ENCODE peak calls at places on chromosome 17, in six cellular contexts. L is astrocyte; T is psoas muscle; N is A549; U is prostate gland; M is CD4-positive, alpha-beta memory T cell. H is an unnamed sample. For H3K4me1, the result is how much of the 10 kb centered on the place peaks cover.

GRCh38 chr17:45186955-45187354 is 25.3 kb downstream of the HEXIM2 start:
- DNase-seq in L (no peak), T (no peak), N (no peak), U (no peak), M (no peak), H (no peak)

GRCh38 chr17:35345926-35346771 is 27.3 kb downstream of the SLFN11 start:
- DNase-seq in L (peak), T (peak), N (no peak), U (peak), M (peak), H (peak)

GRCh38 chr17:48457080-48457836 is 27.2 kb upstream of the SKAP1 start:
- DNase-seq in L (peak), T (peak), N (peak), U (peak), M (peak), H (peak)

GRCh38 chr17:60535382-60536279 is 9.6 kb upstream of the APPBP2 start:
- DNase-seq in L (peak), T (no peak), N (no peak), U (no peak), M (no peak), H (no peak)

GRCh38 chr17:74403512-74404137 is 28.3 kb upstream of the GPRC5C start:
- DNase-seq in L (no peak), T (no peak), N (no peak), U (no peak), M (no peak), H (no peak)

GRCh38 chr17:49388290-49388640 is 26.2 kb upstream of the ZNF652 start:
- DNase-seq in L (no peak), T (no peak), N (no peak), U (no peak), M (peak), H (no peak)

GRCh38 chr17:7634384-7634783 is 4.4 kb downstream of the SHBG start:
- DNase-seq in L (no peak), T (no peak), N (peak), U (no peak), M (no peak), H (no peak)

GRCh38 chr17:63191610-63192009 is 225.6 kb downstream of the TANC2 start:
- DNase-seq in L (no peak), T (peak), N (no peak), U (no peak), M (no peak), H (no peak)

GRCh38 chr17:73984981-73985380 is 218.5 kb upstream of the RPL38 start:
- DNase-seq in L (no peak), T (no peak), N (no peak), U (no peak), M (no peak), H (no peak)

GRCh38 chr17:3990391-3991127 is 26.3 kb upstream of the ATP2A3 start:
- DNase-seq in L (peak), T (no peak), N (no peak), U (no peak), M (no peak), H (no peak)

GRCh38 chr17:77287432-77288068 is 146.8 kb downstream of the SEC14L1 start:
- DNase-seq in L (peak), T (peak), N (peak), U (peak), M (no peak), H (no peak)

GRCh38 chr17:1029196-1029911 is 32.4 kb downstream of the TIMM22 start:
- DNase-seq in L (peak), T (peak), N (no peak), U (no peak), M (no peak), H (no peak)

GRCh38 chr17:44587339-44587738 is 30.1 kb downstream of the FZD2 start:
- DNase-seq in L (peak), T (peak), N (peak), U (no peak), M (no peak), H (no peak)

GRCh38 chr17:15966879-15967248 is 21.9 kb downstream of the ADORA2B start:
- DNase-seq in L (no peak), T (no peak), N (no peak), U (no peak), M (no peak), H (no peak)

GRCh38 chr17:14310584-14310983 is 9.7 kb downstream of the HS3ST3B1 start:
- DNase-seq in L (no peak), T (no peak), N (no peak), U (no peak), M (no peak), H (no peak)

GRCh38 chr17:76537578-76538280 is at the start of gene CYGB:
- DNase-seq in L (no peak), T (peak), N (no peak), U (no peak), M (no peak), H (peak)

GRCh38 chr17:57534863-57535651 is 210.0 kb downstream of the CCDC182 start:
- DNase-seq in L (no peak), T (no peak), N (no peak), U (peak), M (no peak), H (no peak)

GRCh38 chr17:43714338-43715149 is 44.0 kb downstream of the SOST start:
- DNase-seq in L (peak), T (no peak), N (no peak), U (no peak), M (no peak), H (no peak)

GRCh38 chr17:77494664-77495435 is 354.1 kb downstream of the SEC14L1 start:
- DNase-seq in L (peak), T (peak), N (peak), U (peak), M (peak), H (peak)

GRCh38 chr17:53135969-53136368 is 686.8 kb upstream of the KIF2B start:
- DNase-seq in L (no peak), T (no peak), N (no peak), U (no peak), M (no peak), H (no peak)

GRCh38 chr17:57726213-57726612 is 18.9 kb downstream of the CCDC182 start:
- DNase-seq in L (no peak), T (no peak), N (no peak), U (no peak), M (no peak), H (no peak)

GRCh38 chr17:61132524-61133025 is 267.1 kb upstream of the TBX2 start:
- DNase-seq in L (no peak), T (no peak), N (no peak), U (no peak), M (no peak), H (no peak)

GRCh38 chr17:71168083-71168741 is 952.6 kb upstream of the SOX9 start:
- DNase-seq in L (no peak), T (no peak), N (no peak), U (no peak), M (no peak), H (no peak)

GRCh38 chr17:36884495-36885160 is 52.6 kb upstream of the LHX1 start:
- DNase-seq in L (no peak), T (no peak), N (no peak), U (no peak), M (no peak), H (no peak)

GRCh38 chr17:51046527-51047384 is 73.9 kb downstream of the SPAG9 start:
- DNase-seq in L (peak), T (peak), N (no peak), U (peak), M (no peak), H (no peak)

GRCh38 chr17:6643460-6644125 is 2.7 kb downstream of the TXNDC17 start:
- DNase-seq in L (peak), T (no peak), N (no peak), U (no peak), M (no peak), H (no peak)

GRCh38 chr17:45110676-45111611 is 21.4 kb downstream of the PLCD3 start:
- DNase-seq in L (peak), T (peak), N (no peak), U (no peak), M (no peak), H (no peak)

GRCh38 chr17:58195518-58196123 is 3.1 kb downstream of the EPX start:
- DNase-seq in L (no peak), T (no peak), N (no peak), U (no peak), M (no peak), H (no peak)

GRCh38 chr17:68759343-68760140 is 158.4 kb upstream of the FAM20A start:
- DNase-seq in L (peak), T (peak), N (peak), U (peak), M (no peak), H (peak)

GRCh38 chr17:19867094-19867653 is 562 bp downstream of the ULK2 start:
- DNase-seq in L (peak), T (peak), N (peak), U (peak), M (peak), H (peak)

GRCh38 chr17:66371561-66371960 is 69.1 kb downstream of the PRKCA start:
- DNase-seq in L (no peak), T (no peak), N (no peak), U (no peak), M (no peak), H (no peak)

GRCh38 chr17:2794116-2794803 is 2.0 kb upstream of the RAP1GAP2 start:
- DNase-seq in L (no peak), T (no peak), N (no peak), U (no peak), M (no peak), H (no peak)

GRCh38 chr17:385836-386144 is 33.2 kb upstream of the RPH3AL start:
- DNase-seq in L (no peak), T (no peak), N (no peak), U (no peak), M (no peak), H (no peak)

GRCh38 chr17:51805765-51806164 is 352.7 kb downstream of the CA10 start:
- DNase-seq in L (no peak), T (no peak), N (no peak), U (no peak), M (no peak), H (no peak)

GRCh38 chr17:29587591-29587990 is 1.9 kb downstream of the GIT1 start:
- DNase-seq in L (no peak), T (no peak), N (no peak), U (no peak), M (no peak), H (no peak)

GRCh38 chr17:29590261-29590978 is 972 bp upstream of the GIT1 start:
- DNase-seq in L (peak), T (peak), N (peak), U (no peak), M (no peak), H (no peak)

GRCh38 chr17:29588017-29588557 is 1.4 kb downstream of the GIT1 start:
- DNase-seq in L (no peak), T (no peak), N (no peak), U (no peak), M (no peak), H (no peak)

GRCh38 chr17:29589524-29590260 is at the start of gene GIT1:
- DNase-seq in L (peak), T (peak), N (peak), U (peak), M (peak), H (peak)

DNA sequence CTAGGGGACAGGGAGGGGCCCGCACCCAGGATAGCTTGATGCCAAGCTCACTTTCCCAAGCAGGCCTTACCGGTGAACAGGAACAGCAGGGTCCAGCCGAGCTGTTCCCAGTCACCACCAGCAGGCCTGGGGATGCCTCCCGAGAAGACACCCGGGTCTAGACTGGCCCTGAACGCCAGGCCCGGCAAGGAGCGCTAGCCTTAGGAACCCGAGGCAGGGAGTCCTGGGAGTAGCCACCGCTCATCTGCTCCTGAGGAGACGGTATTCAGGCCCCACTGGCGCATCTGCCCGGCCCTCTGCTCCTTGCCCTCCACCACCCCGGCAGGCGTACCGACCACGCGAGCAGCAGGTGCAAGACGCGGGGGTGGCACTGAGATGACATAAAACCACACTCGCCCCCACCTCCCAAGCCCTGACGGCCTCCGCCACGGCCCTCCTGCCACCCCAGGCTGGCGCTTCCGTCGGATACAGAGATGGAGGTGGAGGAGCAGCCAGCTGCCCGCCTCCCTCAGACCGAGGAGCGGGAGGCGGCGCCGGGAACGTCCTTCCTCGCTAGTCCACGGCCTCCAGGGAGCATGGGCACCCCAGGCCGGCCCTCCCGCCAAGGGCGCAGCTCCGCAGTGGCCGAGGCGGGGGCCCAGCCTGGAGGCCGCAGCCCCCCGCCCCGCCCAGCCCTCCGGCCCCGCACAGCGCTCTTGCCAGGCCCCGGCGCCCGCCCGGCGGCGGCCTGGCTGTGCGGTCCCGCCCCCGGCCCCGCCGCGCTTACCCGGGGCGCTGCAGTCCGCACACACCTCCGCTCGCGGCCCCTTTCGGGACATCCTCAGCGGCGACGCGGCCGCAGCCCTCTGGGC is 662 bp downstream of the GIT1 start:
- DNase-seq in L (peak), T (peak), N (peak), U (no peak), M (no peak), H (peak)
- H3K4me1 ChIP-seq in L (half or more), T (half or more), N (half or more), U (under half), M (half or more), H (half or more)

GRCh38 chr17:38443356-38444026 is 15.2 kb downstream of the ARHGAP23 start:
- DNase-seq in L (no peak), T (no peak), N (no peak), U (no peak), M (no peak), H (no peak)
- H3K4me1 ChIP-seq in L (under half), T (under half), N (under half), U (under half), M (under half), H (under half)

GRCh38 chr17:17539591-17539990 is 43.4 kb upstream of the RASD1 start:
- DNase-seq in L (no peak), T (peak), N (no peak), U (no peak), M (no peak), H (no peak)

GRCh38 chr17:17538417-17539391 is 42.5 kb upstream of the RASD1 start:
- DNase-seq in L (peak), T (no peak), N (peak), U (peak), M (no peak), H (no peak)

GRCh38 chr17:17535957-17536356 is 39.8 kb upstream of the RASD1 start:
- DNase-seq in L (peak), T (peak), N (peak), U (peak), M (no peak), H (no peak)

GRCh38 chr17:17536702-17537101 is 40.5 kb upstream of the RASD1 start:
- DNase-seq in L (no peak), T (peak), N (peak), U (no peak), M (no peak), H (no peak)

DNA sequence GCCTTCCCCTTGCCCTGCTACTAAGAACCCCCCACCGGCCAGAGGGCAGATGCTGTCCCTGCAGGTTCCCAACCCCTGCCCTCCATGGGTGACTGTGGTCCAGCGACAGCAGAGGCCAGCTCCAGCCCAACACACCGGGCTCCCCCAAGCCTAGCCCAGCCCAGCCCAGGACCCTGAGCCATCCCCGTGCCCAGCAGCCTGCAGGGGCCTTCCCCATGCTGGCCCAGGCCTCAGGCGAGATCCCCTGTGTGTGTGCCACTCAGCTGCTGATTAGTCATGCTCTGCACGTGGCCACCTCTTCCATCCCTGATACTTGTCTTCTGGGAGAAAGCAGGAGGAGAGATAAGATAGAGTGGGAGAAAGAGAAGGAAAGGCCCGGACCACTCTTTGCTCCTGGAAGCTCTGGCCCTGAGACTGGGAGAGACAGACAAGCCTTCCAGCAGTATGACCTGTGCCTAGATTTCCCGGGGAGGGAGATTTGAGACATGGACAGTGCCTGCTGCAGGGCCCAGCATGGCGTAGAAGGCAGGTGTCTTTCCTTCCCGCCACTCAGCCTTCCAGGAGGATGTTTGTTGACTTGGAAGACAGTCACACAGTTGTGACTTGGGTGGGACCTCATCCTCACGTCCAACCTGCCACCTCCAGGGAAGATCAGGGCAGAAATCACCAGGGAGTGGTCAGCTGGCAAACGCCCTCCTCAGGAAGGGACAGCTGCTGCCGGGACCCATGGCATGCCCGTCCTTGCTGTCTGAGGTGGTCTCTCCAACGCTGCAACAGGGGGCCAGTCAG is 41.3 kb upstream of the RASD1 start:
- DNase-seq in L (no peak), T (peak), N (peak), U (no peak), M (no peak), H (no peak)
- H3K4me1 ChIP-seq in L (under half), T (under half), N (half or more), U (under half), M (under half), H (under half)

GRCh38 chr17:28548417-28549130 is 3.9 kb downstream of the UNC119 start:
- DNase-seq in L (no peak), T (no peak), N (no peak), U (no peak), M (no peak), H (no peak)
- H3K4me1 ChIP-seq in L (under half), T (under half), N (under half), U (under half), M (under half), H (under half)

DNA sequence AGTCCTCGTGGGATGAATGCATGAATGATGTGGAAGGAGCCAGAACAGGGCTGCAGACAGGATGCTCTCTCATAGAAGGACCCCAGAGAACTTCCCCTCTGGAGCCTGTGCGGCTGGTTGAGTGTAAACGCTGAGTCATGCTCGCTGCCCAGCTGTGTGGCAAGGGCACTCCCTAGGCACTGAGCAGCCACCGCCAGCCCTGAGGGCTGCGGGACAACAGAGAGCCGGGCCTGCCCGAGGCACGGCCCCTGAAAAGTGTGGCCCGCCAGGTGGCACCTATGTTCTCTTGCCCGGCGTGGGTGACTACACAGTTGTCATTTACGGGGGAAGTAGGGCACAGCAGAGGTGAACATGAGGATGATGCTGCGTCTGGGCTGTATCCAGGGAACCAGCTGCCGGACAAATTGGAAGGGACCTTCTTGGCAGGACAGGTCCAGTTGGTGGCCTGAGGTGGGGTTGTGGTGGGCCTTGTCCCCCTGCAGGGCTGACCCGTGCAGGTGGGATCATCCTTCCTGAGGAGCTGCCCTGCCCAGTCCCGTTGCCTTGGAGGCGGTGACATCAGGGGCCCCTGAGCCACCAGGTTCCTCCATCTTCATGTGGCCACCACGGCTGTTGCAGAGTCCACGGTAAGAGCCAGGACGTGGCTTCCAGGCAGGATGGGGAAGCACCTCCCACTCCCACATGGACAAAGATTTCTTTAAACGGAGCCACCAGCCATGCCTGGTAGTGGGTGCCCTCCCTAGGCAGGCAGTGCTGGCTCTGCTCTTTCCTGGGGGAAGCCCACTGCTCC is 94.8 kb upstream of the CBX4 start:
- DNase-seq in L (no peak), T (peak), N (peak), U (no peak), M (no peak), H (no peak)
- H3K4me1 ChIP-seq in L (under half), T (under half), N (half or more), U (under half), M (under half), H (under half)

DNA sequence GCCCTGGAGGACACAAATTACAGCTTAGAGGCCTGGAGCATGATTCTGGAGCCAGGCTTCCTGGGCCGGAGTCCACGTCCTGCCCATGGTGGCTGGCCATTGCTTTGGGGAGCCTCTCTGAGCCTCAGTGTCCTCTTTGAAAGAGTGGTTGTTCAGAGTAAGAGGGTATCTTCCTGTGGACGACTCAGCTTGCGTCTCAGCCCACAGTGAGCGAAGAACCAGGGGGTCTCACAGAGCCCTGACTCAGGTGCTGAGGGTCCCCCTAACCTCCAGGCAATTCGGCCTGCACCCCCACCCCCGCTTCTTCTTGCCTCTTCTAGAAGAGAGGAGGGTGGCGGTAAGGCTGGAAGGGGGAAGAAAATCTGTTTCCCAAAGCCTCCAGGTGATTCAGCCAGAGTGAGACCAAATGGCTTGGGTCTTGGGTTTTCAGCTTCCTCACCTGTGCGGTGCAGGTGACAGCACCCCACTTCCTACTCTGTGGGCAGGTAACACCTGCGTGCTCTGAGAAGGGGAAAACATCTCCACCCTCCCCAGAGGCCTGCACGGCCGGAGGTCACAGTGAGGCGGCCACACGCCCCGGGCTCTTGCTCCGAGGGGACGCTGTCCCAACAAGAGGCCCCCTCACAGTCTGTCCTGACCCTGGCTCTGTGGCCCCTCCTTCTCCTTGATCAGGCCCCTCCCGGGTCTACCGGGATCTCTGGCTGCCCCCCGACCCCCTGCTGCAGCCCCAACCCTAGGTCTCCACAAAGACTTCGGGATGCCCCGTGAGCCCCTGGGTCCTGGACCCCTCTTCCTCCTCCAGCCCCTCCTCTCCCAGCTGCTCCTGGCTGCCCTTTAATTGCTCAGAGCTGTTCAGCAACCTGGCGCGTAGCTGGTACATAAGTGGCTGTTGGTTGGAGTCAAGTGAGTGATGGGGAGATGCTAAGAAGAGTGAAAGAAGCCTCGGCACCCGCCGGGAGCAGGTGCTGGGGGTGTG is 119.2 kb downstream of the METRNL start:
- DNase-seq in L (no peak), T (peak), N (no peak), U (no peak), M (no peak), H (no peak)
- H3K4me1 ChIP-seq in L (under half), T (under half), N (under half), U (under half), M (under half), H (under half)